ENCODE peak calls at places on chromosomes 11 and 22, in ten cellular contexts. U is spleen, O is transverse colon, V is GM23338, N is upper lobe of left lung, E is sigmoid colon, D is K562, K is stomach, W is GM12878, R is prostate gland. Z is an unnamed sample.

GRCh38 chr11:125167292-125167953 is 2.9 kb downstream of the PKNOX2 start:
- DNase-seq in U (peak; percentile 72), O (no peak), V (peak; percentile 76), N (no peak), E (peak; percentile 77), D (no peak), K (no peak), W (no peak), R (no peak), Z (no peak)

GRCh38 chr11:4071828-4072421 is 22.7 kb upstream of the RRM1 start:
- DNase-seq in U (no peak), O (no peak), V (no peak), N (no peak), E (no peak), D (no peak), K (no peak), W (no peak), R (no peak), Z (no peak)

GRCh38 chr11:128804481-128804880 is 62.6 kb downstream of the KCNJ1 start:
- DNase-seq in U (no peak), O (no peak), V (no peak), N (no peak), E (no peak), D (no peak), K (no peak), W (no peak), R (no peak), Z (no peak)

GRCh38 chr11:35168606-35169200 is 29.7 kb downstream of the CD44 start:
- DNase-seq in U (no peak), O (no peak), V (no peak), N (no peak), E (no peak), D (no peak), K (no peak), W (no peak), R (no peak), Z (no peak)

GRCh38 chr11:2086239-2087040 is 52.7 kb downstream of the IGF2 start:
- DNase-seq in U (peak; percentile 46), O (no peak), V (no peak), N (no peak), E (peak; percentile 57), D (no peak), K (peak; percentile 11), W (no peak), R (no peak), Z (peak; percentile 12)

GRCh38 chr11:37282367-37282766 is 684.3 kb upstream of the RAG2 start:
- DNase-seq in U (no peak), O (no peak), V (no peak), N (no peak), E (no peak), D (no peak), K (no peak), W (no peak), R (no peak), Z (no peak)

GRCh38 chr11:64276653-64277431 is 7.6 kb downstream of the BAD start:
- DNase-seq in U (no peak), O (peak; percentile 80), V (no peak), N (no peak), E (no peak), D (no peak), K (peak; percentile 56), W (no peak), R (no peak), Z (no peak)

GRCh38 chr11:64224891-64225607 is 937 bp downstream of the TRPT1 start:
- DNase-seq in U (peak; percentile 84), O (no peak), V (no peak), N (no peak), E (peak; percentile 70), D (peak; percentile 46), K (no peak), W (no peak), R (no peak), Z (no peak)

GRCh38 chr22:38205261-38206128 is 3.7 kb downstream of the MAFF start:
- DNase-seq in U (no peak), O (peak; percentile 66), V (no peak), N (peak; percentile 51), E (peak; percentile 94), D (no peak), K (no peak), W (no peak), R (no peak), Z (peak; percentile 87)

GRCh38 chr11:129354688-129355087 is 21.0 kb upstream of the BARX2 start:
- DNase-seq in U (no peak), O (no peak), V (no peak), N (peak; percentile 35), E (no peak), D (no peak), K (no peak), W (no peak), R (no peak), Z (no peak)

GRCh38 chr11:114326151-114326550 is 30.0 kb downstream of the NNMT start:
- DNase-seq in U (no peak), O (no peak), V (no peak), N (no peak), E (no peak), D (no peak), K (no peak), W (no peak), R (no peak), Z (no peak)

GRCh38 chr22:38414009-38414395 is 41.0 kb downstream of the KCNJ4 start:
- DNase-seq in U (peak; percentile 36), O (no peak), V (no peak), N (peak; percentile 18), E (peak; percentile 54), D (no peak), K (no peak), W (no peak), R (no peak), Z (no peak)

GRCh38 chr22:33793464-33793863 is 126.8 kb downstream of the LARGE1 start:
- DNase-seq in U (no peak), O (no peak), V (no peak), N (no peak), E (no peak), D (no peak), K (no peak), W (no peak), R (no peak), Z (no peak)

GRCh38 chr11:82864268-82864667 is 36.0 kb downstream of the PRCP start:
- DNase-seq in U (peak; percentile 74), O (peak; percentile 44), V (peak; percentile 72), N (peak; percentile 85), E (peak; percentile 81), D (peak; percentile 50), K (peak; percentile 42), W (no peak), R (peak; percentile 7), Z (no peak)

DNA sequence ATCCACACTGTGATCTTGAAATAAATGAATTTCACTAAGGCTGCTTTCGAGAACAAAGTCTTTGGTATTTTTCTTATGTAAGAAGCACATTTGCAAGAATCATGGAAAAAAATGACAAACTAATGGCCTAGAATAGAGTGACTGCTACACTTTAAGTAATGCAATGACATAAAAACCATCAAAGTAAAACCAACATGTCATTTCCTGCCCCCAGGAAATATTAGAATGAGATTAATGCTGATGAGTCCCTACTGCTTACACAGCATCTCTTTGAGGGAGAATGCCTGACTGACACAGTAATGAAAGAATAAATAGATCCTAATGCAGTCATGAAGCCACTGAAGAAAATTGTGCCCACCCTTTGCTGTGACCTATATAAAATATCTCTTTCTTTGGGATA is 76.2 kb upstream of the MTNR1B start:
- DNase-seq in U (no peak), O (no peak), V (no peak), N (no peak), E (no peak), D (no peak), K (no peak), W (no peak), R (no peak), Z (no peak)
- TF ChIP-seq POLR2AphosphoS5 in U (no peak), O (no peak), V (no peak), N (no peak), E (no peak), D (no peak), K (no peak), W (no peak), R (no peak), Z (no peak)

DNA sequence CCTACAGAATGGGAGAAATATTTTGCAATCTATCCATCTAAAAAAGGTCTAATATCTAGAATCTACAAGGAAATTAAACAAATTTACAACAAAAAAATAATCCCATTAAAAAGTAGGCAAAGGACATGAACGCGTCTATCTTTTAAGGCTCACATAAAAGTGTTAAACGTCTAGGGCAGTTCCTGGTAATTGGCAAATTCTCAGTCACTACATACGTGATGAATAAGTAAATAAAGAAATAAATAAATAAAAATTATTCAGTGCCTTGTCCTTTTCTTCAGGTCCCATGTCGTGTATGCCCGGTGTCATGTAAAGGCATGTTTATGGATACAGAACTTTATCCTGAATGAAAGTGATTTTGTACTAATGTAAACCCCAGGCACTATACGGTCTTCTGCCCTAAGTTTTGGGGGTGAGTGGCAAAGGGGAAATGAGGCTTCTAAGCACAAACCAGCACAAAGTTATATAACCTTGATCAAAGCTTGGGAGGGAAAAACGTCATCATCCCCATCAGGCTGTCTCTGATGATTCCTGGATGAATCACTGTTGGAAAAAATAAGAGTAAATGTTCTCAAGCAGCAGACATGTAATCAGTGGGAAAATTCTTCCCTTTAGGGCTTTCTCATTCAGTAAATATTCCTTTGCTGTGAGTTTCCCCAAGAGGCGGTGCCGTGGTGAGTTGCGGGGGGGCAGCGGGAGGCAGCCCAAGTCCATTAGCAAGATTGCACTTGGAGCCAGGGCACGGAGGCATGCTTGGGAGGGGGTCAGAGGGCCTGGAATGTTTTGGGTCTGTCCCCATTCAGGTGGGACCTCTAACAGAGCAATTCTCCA is 30.4 kb upstream of the MICAL2 start:
- DNase-seq in U (no peak), O (peak; percentile 56), V (no peak), N (no peak), E (peak; percentile 86), D (no peak), K (peak; percentile 50), W (no peak), R (no peak), Z (peak; percentile 65)
- H3K27ac ChIP-seq in U (no peak overlapping the region), O (peak overlapping the region; percentile 67), V (no peak overlapping the region), N (peak overlapping the region; percentile 40), E (peak overlapping the region; percentile 88), D (no peak overlapping the region), K (peak overlapping the region; percentile 78), W (no peak overlapping the region), R (peak overlapping the region; percentile 57), Z (peak overlapping the region; percentile 60)

GRCh38 chr11:8224711-8225110 is 39.0 kb downstream of the LMO1 start:
- DNase-seq in U (peak; percentile 54), O (no peak), V (no peak), N (no peak), E (no peak), D (no peak), K (no peak), W (no peak), R (no peak), Z (no peak)
- H3K4me3 ChIP-seq in U (no peak overlapping the region), O (no peak overlapping the region), V (no peak overlapping the region), N (no peak overlapping the region), E (no peak overlapping the region), D (no peak overlapping the region), K (no peak overlapping the region), W (no peak overlapping the region), R (no peak overlapping the region), Z (no peak overlapping the region)

DNA sequence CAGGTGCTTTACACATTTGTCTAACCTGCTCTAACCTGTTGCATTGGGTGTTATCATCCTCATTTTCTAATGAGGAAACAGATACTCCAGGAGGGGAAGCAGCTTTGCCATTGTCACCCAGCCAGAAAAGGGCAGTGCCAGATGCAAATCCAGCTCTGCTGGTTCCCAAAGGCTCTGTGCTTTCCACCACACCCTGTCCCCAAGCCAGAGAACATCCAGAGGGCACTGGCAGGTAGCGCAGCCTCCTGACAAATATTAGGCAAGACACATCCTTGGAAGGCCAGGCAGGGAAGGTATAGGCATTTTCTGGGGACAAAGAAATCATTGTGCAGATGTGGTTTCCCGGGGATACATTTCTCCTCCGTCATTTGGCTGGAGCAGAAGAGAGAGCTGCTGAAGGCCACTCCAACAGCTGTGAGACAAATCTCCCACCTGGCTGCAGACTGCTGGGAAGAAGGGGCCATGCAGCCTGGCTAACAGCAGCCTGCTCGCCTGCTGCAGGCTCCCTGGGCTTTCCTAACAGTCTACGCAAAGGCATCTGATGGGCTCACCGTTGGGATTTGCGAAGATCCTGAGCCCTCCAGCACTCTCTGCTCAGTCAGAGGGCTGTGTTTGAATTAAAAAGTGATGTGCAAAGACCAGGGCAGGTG is 93.9 kb upstream of the PITPNB start:
- DNase-seq in U (peak; percentile 40), O (no peak), V (no peak), N (no peak), E (no peak), D (no peak), K (no peak), W (no peak), R (peak; percentile 56), Z (peak; percentile 92)
- TF ChIP-seq POLR2AphosphoS5 in U (no peak), O (no peak), V (no peak), N (no peak), E (no peak), D (no peak), K (no peak), W (no peak), R (peak; percentile 44), Z (peak; percentile 36)

Z was measured in breast epithelium.